ENCODE peak calls at places on chromosome 17, in six cellular contexts. W is A549, D is ovary, F is trophoblast cell, C is lower lobe of right lung, G is mesendoderm. J is an unnamed sample.
A peak's percentile ranks its signal among the peaks of the same experiment; 100 is the strongest.

GRCh38 chr17:41531993-41532392 is 3.9 kb upstream of the KRT19 start:
- DNase-seq in C (no peak), D (no peak), W (no peak), G (no peak), F (no peak), J (no peak)

GRCh38 chr17:600576-601301 is 113.9 kb downstream of the VPS53 start:
- DNase-seq in F (no peak), G (no peak), C (no peak), D (no peak), W (no peak), J (no peak)

GRCh38 chr17:66431910-66432309 is 129.5 kb downstream of the PRKCA start:
- DNase-seq in C (no peak), W (peak; percentile 31), G (no peak), D (peak; percentile 42), F (no peak), J (peak; percentile 66)

GRCh38 chr17:11935734-11936406 is 61.4 kb downstream of the ZNF18 start:
- DNase-seq in F (no peak), W (peak; percentile 72), D (peak; percentile 36), C (no peak), G (peak; percentile 75), J (no peak)

GRCh38 chr17:80614320-80614719 is 69.7 kb downstream of the RPTOR start:
- DNase-seq in F (no peak), D (no peak), C (no peak), W (no peak), G (no peak), J (no peak)

GRCh38 chr17:76417499-76418143 is 33.2 kb downstream of the SPHK1 start:
- DNase-seq in W (no peak), D (no peak), C (no peak), G (peak; percentile 53), F (no peak), J (no peak)

GRCh38 chr17:49219987-49220386 is 9.5 kb downstream of the ABI3 start:
- DNase-seq in D (no peak), C (no peak), W (no peak), F (no peak), G (no peak), J (no peak)

GRCh38 chr17:43994272-43995149 is 9.9 kb upstream of the NAGS start:
- DNase-seq in G (peak; percentile 62), F (peak; percentile 37), C (peak; percentile 80), W (peak; percentile 71), D (peak; percentile 76), J (no peak)

GRCh38 chr17:78998311-78999055 is 11.1 kb downstream of the CANT1 start:
- DNase-seq in C (no peak), G (no peak), D (no peak), W (no peak), F (no peak), J (no peak)

GRCh38 chr17:45048795-45049563 is 2.5 kb downstream of the DCAKD start:
- DNase-seq in W (peak; percentile 52), D (no peak), C (no peak), G (no peak), F (no peak), J (no peak)

GRCh38 chr17:63153488-63153887 is 187.5 kb downstream of the TANC2 start:
- DNase-seq in G (no peak), C (no peak), D (no peak), F (no peak), W (no peak), J (no peak)

GRCh38 chr17:63150466-63150865 is 184.4 kb downstream of the TANC2 start:
- DNase-seq in W (no peak), G (no peak), C (no peak), F (no peak), D (no peak), J (no peak)

GRCh38 chr17:63150994-63151464 is 185.0 kb downstream of the TANC2 start:
- DNase-seq in G (peak; percentile 18), W (no peak), C (no peak), D (no peak), F (no peak), J (peak; percentile 39)

GRCh38 chr17:63154586-63155244 is 188.7 kb downstream of the TANC2 start:
- DNase-seq in D (no peak), F (no peak), C (no peak), W (no peak), G (no peak), J (no peak)

DNA sequence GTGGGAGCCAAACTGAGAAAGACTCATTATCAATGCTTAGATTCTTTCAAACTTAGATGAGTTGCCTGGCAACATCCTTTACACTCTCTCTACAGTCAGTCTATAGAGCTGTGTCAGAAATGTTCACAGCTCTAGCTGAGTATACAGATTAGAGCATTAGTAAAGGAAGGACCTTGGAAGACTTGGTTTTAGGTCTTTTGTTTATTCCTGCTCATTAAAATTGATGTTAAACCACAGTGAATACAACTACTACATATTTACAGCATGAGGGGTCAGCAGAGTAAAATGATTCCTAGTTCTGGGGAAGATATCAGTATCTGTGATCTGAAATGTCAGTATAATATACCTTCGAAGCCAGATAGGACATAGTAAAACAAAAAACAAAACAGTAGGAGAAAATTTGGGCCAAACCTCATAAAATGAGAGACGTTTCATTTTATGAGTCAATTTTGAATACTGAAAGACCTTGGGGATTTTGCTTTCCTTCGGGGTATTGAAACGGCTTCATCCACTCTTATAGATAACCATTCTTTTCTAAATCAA is 186.0 kb downstream of the TANC2 start:
- DNase-seq in C (no peak), W (no peak), D (no peak), G (peak; percentile 76), F (no peak), J (no peak)
- H3K4me3 ChIP-seq in C (no peak overlapping the region), W (no peak overlapping the region), D (no peak overlapping the region), G (no peak overlapping the region), F (no peak overlapping the region), J (peak overlapping the region; percentile 20)

GRCh38 chr17:50535407-50535806 is 2.9 kb downstream of the EPN3 start:
- DNase-seq in C (no peak), G (no peak), F (no peak), W (no peak), D (no peak), J (no peak)

GRCh38 chr17:50533185-50533584 is 650 bp downstream of the EPN3 start:
- DNase-seq in F (no peak), C (no peak), G (peak; percentile 52), W (no peak), D (no peak), J (no peak)

GRCh38 chr17:50533720-50534148 is 1.2 kb downstream of the EPN3 start:
- DNase-seq in G (no peak), F (no peak), D (peak; percentile 96), W (no peak), C (peak; percentile 58), J (no peak)

GRCh38 chr17:50534222-50534978 is 1.9 kb downstream of the EPN3 start:
- DNase-seq in C (peak; percentile 56), D (no peak), W (peak; percentile 39), G (peak; percentile 62), F (peak; percentile 69), J (no peak)

DNA sequence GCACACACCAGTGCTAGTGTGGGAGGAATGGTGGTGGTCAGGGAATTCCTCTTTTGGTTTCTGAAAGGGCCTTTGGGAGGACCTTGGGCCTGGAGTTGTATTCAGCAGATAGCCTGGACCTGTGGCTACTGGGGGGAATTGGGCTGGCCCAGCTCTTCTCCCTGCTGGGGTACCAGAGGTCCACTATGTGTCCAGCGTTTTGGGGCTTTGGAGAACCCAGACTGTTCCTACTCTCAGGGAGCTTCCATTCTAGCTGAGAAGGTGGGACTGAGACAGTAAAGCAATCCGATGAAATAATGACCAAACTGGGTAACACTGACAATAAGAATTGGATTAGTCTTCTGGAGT is 2.4 kb downstream of the EPN3 start:
- DNase-seq in G (no peak), D (no peak), F (no peak), C (no peak), W (no peak), J (no peak)
- H3K4me3 ChIP-seq in G (no peak overlapping the region), D (no peak overlapping the region), F (no peak overlapping the region), C (no peak overlapping the region), W (no peak overlapping the region), J (no peak overlapping the region)

DNA sequence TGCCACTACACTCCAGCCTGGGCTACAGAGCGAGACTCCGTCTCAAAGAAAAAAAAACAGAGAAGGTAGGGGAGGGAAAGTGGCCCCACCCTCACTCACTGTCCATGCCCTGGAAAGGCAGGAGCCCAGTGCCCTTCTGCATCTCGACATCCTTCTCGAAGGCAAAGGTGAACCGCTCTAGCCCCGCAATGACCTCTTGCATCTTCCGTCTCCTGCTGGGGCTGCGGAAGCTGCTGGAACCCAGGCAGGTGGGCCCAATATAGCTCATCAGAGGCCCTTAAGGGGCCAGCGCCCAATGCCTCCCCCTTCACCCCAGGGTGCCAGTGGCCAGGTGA is at the start of gene CPSF4L:
- DNase-seq in W (no peak), F (no peak), D (no peak), G (no peak), C (no peak), J (no peak)
- H3K4me3 ChIP-seq in W (no peak within 1 kb of the TSS), F (no peak within 1 kb of the TSS), D (no peak within 1 kb of the TSS), G (no peak within 1 kb of the TSS), C (no peak within 1 kb of the TSS), J (no peak within 1 kb of the TSS)

GRCh38 chr17:8337802-8338744 is 1.6 kb upstream of the ODF4 start:
- DNase-seq in D (no peak), G (peak; percentile 54), W (no peak), C (no peak), F (peak; percentile 16), J (no peak)
- H3K4me3 ChIP-seq in D (no peak overlapping the region), G (no peak overlapping the region), W (no peak overlapping the region), C (no peak overlapping the region), F (no peak overlapping the region), J (no peak overlapping the region)